ENCODE peak calls at places on chromosomes 5 and 9, in six cellular contexts. S is GM23338, E is neural progenitor cell, N is OCI-LY7, W is SK-N-SH, R is HCT116. U is an unnamed sample.

GRCh38 chr5:120326651-120327050 is 137.4 kb upstream of the PRR16 start:
- DNase-seq in R (no peak), S (no peak), N (no peak), W (no peak), E (no peak), U (no peak)

GRCh38 chr5:4204616-4205151 is 609.1 kb downstream of the IRX1 start:
- DNase-seq in W (no peak), S (no peak), N (no peak), E (no peak), R (no peak), U (no peak)

GRCh38 chr9:133135193-133135745 is 14.2 kb upstream of the RALGDS start:
- DNase-seq in W (peak; percentile 44), S (no peak), R (peak; percentile 90), E (no peak), N (no peak), U (no peak)

GRCh38 chr5:34598177-34598794 is 57.8 kb upstream of the RAI14 start:
- DNase-seq in R (peak; percentile 35), E (no peak), S (no peak), N (no peak), W (no peak), U (peak; percentile 60)

GRCh38 chr5:82405166-82405565 is 127.0 kb upstream of the RPS23 start:
- DNase-seq in E (no peak), R (no peak), N (no peak), S (no peak), W (no peak), U (no peak)

GRCh38 chr9:14339746-14340145 is 25.8 kb upstream of the NFIB start:
- DNase-seq in E (no peak), S (no peak), W (no peak), R (no peak), N (no peak), U (no peak)

GRCh38 chr5:168796840-168797548 is 217.8 kb upstream of the PANK3 start:
- DNase-seq in N (no peak), E (peak; percentile 23), W (no peak), R (no peak), S (no peak), U (no peak)

GRCh38 chr5:34585601-34586104 is 70.5 kb upstream of the RAI14 start:
- DNase-seq in S (no peak), E (no peak), R (no peak), N (no peak), W (no peak), U (peak; percentile 59)

GRCh38 chr5:36459191-36460135 is 146.9 kb upstream of the SLC1A3 start:
- DNase-seq in N (peak; percentile 31), W (no peak), R (peak; percentile 18), E (no peak), S (peak; percentile 69), U (no peak)

GRCh38 chr5:67870662-67871061 is 344.9 kb upstream of the PIK3R1 start:
- DNase-seq in R (no peak), S (no peak), N (no peak), W (no peak), E (no peak), U (no peak)

GRCh38 chr5:163379298-163380155 is 57.9 kb upstream of the CCNG1 start:
- DNase-seq in R (peak; percentile 75), E (no peak), W (no peak), N (no peak), S (no peak), U (peak; percentile 54)

GRCh38 chr5:143128412-143129071 is 274.9 kb downstream of the NR3C1 start:
- DNase-seq in E (no peak), W (no peak), R (no peak), S (no peak), N (no peak), U (peak; percentile 22)

GRCh38 chr5:142783601-142784291 is 13.6 kb downstream of the ARHGAP26 start:
- DNase-seq in W (peak; percentile 76), R (no peak), E (peak; percentile 43), S (no peak), N (no peak), U (no peak)

GRCh38 chr5:78908173-78908901 is 76.8 kb downstream of the ARSB start:
- DNase-seq in N (no peak), E (peak; percentile 84), S (peak; percentile 56), R (no peak), W (peak; percentile 69), U (peak; percentile 67)

GRCh38 chr9:20015427-20015931 is 226.6 kb upstream of the SLC24A2 start:
- DNase-seq in W (no peak), R (no peak), E (no peak), N (peak; percentile 59), S (no peak), U (no peak)

GRCh38 chr5:178826216-178826615 is 33.5 kb upstream of the ZNF354B start:
- DNase-seq in W (no peak), S (peak; percentile 60), R (no peak), N (no peak), E (no peak), U (no peak)

GRCh38 chr5:107724642-107725041 is 53.9 kb upstream of the EFNA5 start:
- DNase-seq in E (no peak), S (no peak), N (no peak), W (no peak), R (no peak), U (no peak)

GRCh38 chr5:33474931-33475499 is 34.2 kb downstream of the TARS1 start:
- DNase-seq in R (no peak), E (no peak), W (no peak), S (no peak), N (no peak), U (no peak)

GRCh38 chr5:5140051-5141010 is at the start of gene ADAMTS16:
- DNase-seq in W (peak; percentile 74), N (no peak), R (no peak), S (peak; percentile 76), E (peak; percentile 78), U (peak; percentile 48)

GRCh38 chr9:131593255-131593820 is 48.0 kb downstream of the PRRT1B start:
- DNase-seq in S (no peak), R (no peak), E (no peak), N (no peak), W (no peak), U (no peak)

GRCh38 chr9:20292002-20292401 is 330.3 kb downstream of the MLLT3 start:
- DNase-seq in R (peak; percentile 60), N (no peak), E (no peak), S (peak; percentile 45), W (peak; percentile 14), U (no peak)

GRCh38 chr9:91062281-91062680 is 260.7 kb downstream of the SYK start:
- DNase-seq in S (no peak), R (no peak), W (no peak), E (no peak), N (no peak), U (no peak)

GRCh38 chr9:137631608-137632431 is 13.0 kb downstream of the EHMT1 start:
- DNase-seq in E (no peak), S (no peak), N (peak; percentile 63), R (no peak), W (no peak), U (no peak)

GRCh38 chr9:134944351-134944802 is 26.7 kb upstream of the FCN1 start:
- DNase-seq in W (no peak), N (no peak), S (peak; percentile 27), R (no peak), E (peak; percentile 92), U (peak; percentile 47)

GRCh38 chr5:136330353-136330913 is 34.9 kb downstream of the TRPC7 start:
- DNase-seq in S (no peak), W (no peak), R (no peak), N (no peak), E (no peak), U (peak; percentile 20)

GRCh38 chr9:91145496-91145895 is 216.2 kb downstream of the AUH start:
- DNase-seq in E (no peak), W (no peak), N (no peak), R (no peak), S (no peak), U (no peak)

GRCh38 chr9:4750021-4750673 is 9.1 kb upstream of the AK3 start:
- DNase-seq in E (peak; percentile 55), S (peak; percentile 71), N (peak; percentile 61), W (no peak), R (no peak), U (peak; percentile 58)

GRCh38 chr5:57032151-57032551 is 80.2 kb upstream of the MIER3 start:
- DNase-seq in S (no peak), E (no peak), R (peak; percentile 70), W (no peak), N (peak; percentile 11), U (peak; percentile 50)

GRCh38 chr5:83035373-83036170 is 41.6 kb downstream of the TMEM167A start:
- DNase-seq in N (no peak), S (no peak), R (no peak), E (no peak), W (peak; percentile 68), U (no peak)

GRCh38 chr5:77514457-77514856 is 22.3 kb upstream of the WDR41 start:
- DNase-seq in N (no peak), W (no peak), E (no peak), R (no peak), S (no peak), U (no peak)

GRCh38 chr5:77518304-77518703 is 26.2 kb upstream of the WDR41 start:
- DNase-seq in S (peak; percentile 72), R (peak; percentile 23), W (peak; percentile 14), N (peak; percentile 28), E (peak; percentile 58), U (no peak)
- TF ChIP-seq EZH2phosphoT487 in S (no peak), R (no peak), W (no peak), N (no peak), E (no peak), U (no peak)

DNA sequence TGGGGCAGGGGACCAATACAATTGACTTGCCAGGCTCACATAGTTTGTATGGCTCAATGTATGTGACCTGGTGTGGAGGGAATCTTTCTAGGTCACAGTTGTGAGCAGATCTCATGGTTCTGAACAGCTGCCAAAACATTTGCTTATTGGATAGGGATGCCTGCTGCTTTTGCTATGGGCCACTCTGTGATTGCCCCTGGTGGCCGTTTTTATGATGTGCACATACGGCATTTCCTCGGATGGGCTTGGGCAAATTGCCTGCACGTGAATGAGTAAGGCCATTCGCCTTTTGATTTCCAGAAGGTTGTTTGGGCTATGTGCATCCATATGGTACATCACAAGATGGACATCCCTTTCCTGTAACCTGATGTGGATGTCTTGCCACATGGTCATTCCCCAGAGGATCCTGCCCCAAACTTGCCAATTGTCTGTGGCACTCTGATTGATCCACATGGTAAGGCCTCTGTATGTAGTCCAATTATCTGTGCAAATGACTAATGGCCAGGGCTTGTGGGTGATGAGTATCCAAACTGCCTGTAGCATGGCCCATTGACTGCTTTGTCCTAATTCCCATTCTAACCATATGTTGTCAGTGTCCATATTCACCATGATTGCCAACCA is 10.7 kb upstream of the SLC22A4 start:
- DNase-seq in E (no peak), S (peak; percentile 70), R (no peak), N (peak; percentile 15), W (peak; percentile 67), U (no peak)
- TF ChIP-seq EZH2phosphoT487 in E (no peak), S (no peak), R (no peak), N (no peak), W (no peak), U (no peak)

DNA sequence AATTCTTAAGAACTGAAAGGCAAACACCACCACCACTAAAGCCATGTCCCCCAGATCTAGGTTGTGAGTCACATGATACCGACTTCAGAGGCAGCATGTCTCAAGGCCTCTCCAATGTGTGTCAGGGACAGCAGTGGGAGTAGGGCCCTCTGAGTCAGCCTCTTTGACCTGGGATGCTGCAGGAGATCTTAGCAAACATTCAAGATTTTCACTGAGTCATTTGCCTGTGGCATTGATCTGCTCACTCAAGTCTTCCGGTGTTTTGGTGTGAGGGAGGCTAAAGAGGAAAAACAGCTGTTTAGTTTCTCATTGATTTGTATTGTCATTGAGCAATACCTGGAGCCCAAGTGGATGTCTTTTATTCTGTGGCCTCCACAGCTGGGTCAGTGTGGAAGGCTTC is 36.1 kb downstream of the TMC1 start:
- DNase-seq in N (no peak), E (no peak), S (peak; percentile 2), W (no peak), R (peak; percentile 94), U (peak; percentile 77)
- TF ChIP-seq EZH2phosphoT487 in N (no peak), E (no peak), S (no peak), W (no peak), R (no peak), U (no peak)

GRCh38 chr5:74149395-74149794 is 491.1 kb downstream of the ENC1 start:
- DNase-seq in R (no peak), N (no peak), E (no peak), S (no peak), W (no peak), U (no peak)
- TF ChIP-seq EZH2phosphoT487 in R (no peak), N (no peak), E (no peak), S (no peak), W (no peak), U (no peak)